ENCODE peak calls at places on chromosomes 11 and 22, in eight cellular contexts. E is activated CD4-positive, CD25-positive, alpha-beta regulatory T cell; I is stimulated activated CD8-positive, alpha-beta memory T cell treated with anti-CD3 and anti-CD28 coated beads, Interleukin-7, amount 100 ng/mL, for 1 hour; A is EL; V is NCI-H1417; M is fibroblast of the aortic adventitia; C is AG10803; F is AG04450. X is an unnamed sample.

GRCh38 chr11:31246451-31247165 is 122.9 kb downstream of the DCDC1 start:
- DNase-seq in E (no peak), I (no peak), A (no peak), V (no peak), M (peak; percentile 61), C (peak; percentile 42), F (no peak), X (peak; percentile 14)

GRCh38 chr11:46348986-46349401 is 1.7 kb downstream of the DGKZ start:
- DNase-seq in E (no peak), I (peak; percentile 49), A (no peak), V (peak; percentile 21), M (no peak), C (no peak), F (no peak), X (peak; percentile 23)

GRCh38 chr11:130689222-130689908 is 226.9 kb downstream of the SNX19 start:
- DNase-seq in E (no peak), I (no peak), A (no peak), V (no peak), M (peak; percentile 97), C (no peak), F (no peak), X (no peak)

GRCh38 chr11:77067776-77068460 is 1.1 kb downstream of the CAPN5 start:
- DNase-seq in E (no peak), I (no peak), A (no peak), V (no peak), M (no peak), C (no peak), F (no peak), X (no peak)

GRCh38 chr11:82267186-82267585 is 466.5 kb downstream of the FAM181B start:
- DNase-seq in E (no peak), I (no peak), A (no peak), V (no peak), M (no peak), C (no peak), F (no peak), X (no peak)

GRCh38 chr22:25318081-25318823 is 98.8 kb downstream of the CRYBB2 start:
- DNase-seq in E (no peak), I (no peak), A (no peak), V (no peak), M (no peak), C (no peak), F (no peak), X (no peak)

GRCh38 chr11:129374081-129374992 is 1.3 kb upstream of the BARX2 start:
- DNase-seq in E (no peak), I (no peak), A (no peak), V (no peak), M (no peak), C (no peak), F (no peak), X (no peak)

GRCh38 chr11:71201231-71201630 is 51.1 kb downstream of the SHANK2 start:
- DNase-seq in E (no peak), I (no peak), A (no peak), V (no peak), M (no peak), C (no peak), F (no peak), X (no peak)

GRCh38 chr11:82796970-82797594 is 63.4 kb upstream of the FAM181B start:
- DNase-seq in E (no peak), I (no peak), A (no peak), V (no peak), M (no peak), C (no peak), F (no peak), X (no peak)

GRCh38 chr11:70129051-70129592 is 51.0 kb downstream of the ANO1 start:
- DNase-seq in E (no peak), I (no peak), A (no peak), V (no peak), M (no peak), C (no peak), F (no peak), X (no peak)

GRCh38 chr22:37169947-37170688 is 17.9 kb downstream of the C1QTNF6 start:
- DNase-seq in E (no peak), I (no peak), A (no peak), V (no peak), M (no peak), C (no peak), F (no peak), X (no peak)

GRCh38 chr22:43053176-43053575 is 36.0 kb downstream of the TTLL1 start:
- DNase-seq in E (no peak), I (no peak), A (no peak), V (no peak), M (no peak), C (no peak), F (no peak), X (no peak)

GRCh38 chr22:23997092-23997491 is 8.2 kb downstream of the GSTT4 start:
- DNase-seq in E (no peak), I (no peak), A (no peak), V (no peak), M (no peak), C (no peak), F (no peak), X (no peak)

GRCh38 chr22:45878051-45878764 is 98.8 kb downstream of the WNT7B start:
- DNase-seq in E (no peak), I (no peak), A (no peak), V (peak; percentile 90), M (no peak), C (no peak), F (no peak), X (peak; percentile 36)

GRCh38 chr11:70203749-70204465 is 811 bp downstream of the FADD start:
- DNase-seq in E (peak; percentile 80), I (peak; percentile 75), A (peak; percentile 91), V (peak; percentile 67), M (peak; percentile 86), C (peak; percentile 77), F (peak; percentile 46), X (peak; percentile 41)

GRCh38 chr11:115606223-115607220 is 102.3 kb upstream of the CADM1 start:
- DNase-seq in E (no peak), I (no peak), A (no peak), V (no peak), M (no peak), C (peak; percentile 36), F (peak; percentile 32), X (peak; percentile 19)

GRCh38 chr11:62508336-62509058 is 38.1 kb downstream of the AHNAK start:
- DNase-seq in E (no peak), I (no peak), A (peak; percentile 78), V (peak; percentile 53), M (peak; percentile 52), C (peak; percentile 80), F (no peak), X (peak; percentile 52)

GRCh38 chr22:27258773-27259172 is 542.8 kb downstream of the MN1 start:
- DNase-seq in E (no peak), I (no peak), A (no peak), V (no peak), M (no peak), C (no peak), F (no peak), X (no peak)

GRCh38 chr11:75525433-75526191 is at the start of gene GDPD5:
- DNase-seq in E (peak; percentile 67), I (peak; percentile 63), A (peak; percentile 82), V (peak; percentile 92), M (peak; percentile 65), C (peak; percentile 69), F (no peak), X (peak; percentile 80)

GRCh38 chr11:119210035-119210434 is 3.9 kb downstream of the CBL start:
- DNase-seq in E (no peak), I (no peak), A (no peak), V (no peak), M (no peak), C (no peak), F (no peak), X (no peak)

GRCh38 chr11:34358258-34358665 is 452 bp upstream of the ABTB2 start:
- DNase-seq in E (no peak), I (no peak), A (peak; percentile 71), V (peak; percentile 91), M (peak; percentile 67), C (peak; percentile 37), F (no peak), X (peak; percentile 78)

GRCh38 chr11:33769542-33769941 is 4.8 kb downstream of the FBXO3 start:
- DNase-seq in E (no peak), I (no peak), A (peak; percentile 3), V (no peak), M (no peak), C (no peak), F (no peak), X (no peak)

GRCh38 chr11:7872913-7873312 is 58.2 kb downstream of the OR10A6 start:
- DNase-seq in E (no peak), I (no peak), A (no peak), V (no peak), M (no peak), C (no peak), F (no peak), X (no peak)

GRCh38 chr11:47566166-47566546 is 757 bp downstream of the PTPMT1 start:
- DNase-seq in E (no peak), I (no peak), A (peak; percentile 30), V (no peak), M (no peak), C (no peak), F (no peak), X (no peak)

GRCh38 chr22:24518774-24519485 is 23.8 kb downstream of the UPB1 start:
- DNase-seq in E (no peak), I (no peak), A (no peak), V (no peak), M (no peak), C (no peak), F (no peak), X (no peak)

GRCh38 chr11:111807098-111807497 is 40.9 kb upstream of the PPP2R1B start:
- DNase-seq in E (no peak), I (no peak), A (no peak), V (no peak), M (no peak), C (no peak), F (no peak), X (no peak)

GRCh38 chr11:103652013-103652412 is 384.4 kb upstream of the DDI1 start:
- DNase-seq in E (no peak), I (no peak), A (peak; percentile 81), V (no peak), M (peak; percentile 76), C (no peak), F (no peak), X (no peak)

GRCh38 chr22:38148252-38148651 is 33.4 kb downstream of the PLA2G6 start:
- DNase-seq in E (no peak), I (no peak), A (peak; percentile 65), V (no peak), M (peak; percentile 39), C (peak; percentile 58), F (peak; percentile 11), X (no peak)

GRCh38 chr11:121964591-121964990 is 151.4 kb downstream of the BLID start:
- DNase-seq in E (no peak), I (no peak), A (peak; percentile 69), V (no peak), M (peak; percentile 10), C (peak; percentile 75), F (no peak), X (no peak)

GRCh38 chr11:75558939-75559843 is 2.9 kb upstream of the SERPINH1 start:
- DNase-seq in E (no peak), I (no peak), A (peak; percentile 71), V (no peak), M (peak; percentile 93), C (peak; percentile 87), F (no peak), X (no peak)

GRCh38 chr22:44337658-44338004 is 24.9 kb upstream of the SHISAL1 start:
- DNase-seq in E (no peak), I (no peak), A (peak; percentile 67), V (peak; percentile 81), M (peak; percentile 69), C (peak; percentile 60), F (peak; percentile 29), X (peak; percentile 82)

GRCh38 chr11:63826471-63827190 is 12.3 kb upstream of the MARK2 start:
- DNase-seq in E (no peak), I (no peak), A (no peak), V (no peak), M (no peak), C (no peak), F (no peak), X (no peak)

GRCh38 chr22:24505337-24505736 is 10.2 kb downstream of the UPB1 start:
- DNase-seq in E (no peak), I (no peak), A (no peak), V (peak; percentile 8), M (peak; percentile 45), C (no peak), F (no peak), X (no peak)

GRCh38 chr11:43969543-43969942 is 27.1 kb downstream of the C11orf96 start:
- DNase-seq in E (no peak), I (no peak), A (no peak), V (peak; percentile 5), M (no peak), C (no peak), F (no peak), X (no peak)